ENCODE peak calls at places on chromosomes 12 and 14, in eight cellular contexts. J, Q, X, O, W, I, K and P are unnamed samples.

GRCh38 chr12:131482199-131482598 is 228.7 kb upstream of the SFSWAP start:
- DNase-seq in K (no peak), W (no peak), Q (no peak), I (no peak), O (no peak), X (no peak), J (no peak), P (no peak)

GRCh38 chr12:1744932-1745331 is 54.1 kb downstream of the ADIPOR2 start:
- DNase-seq in X (no peak), O (no peak), W (no peak), Q (no peak), K (peak), J (no peak), I (no peak), P (no peak)

GRCh38 chr12:132310181-132311040 is 19.0 kb downstream of the GALNT9 start:
- DNase-seq in K (no peak), W (no peak), I (no peak), O (no peak), J (no peak), Q (no peak), X (no peak), P (peak)

GRCh38 chr14:87491816-87492215 is 501.2 kb downstream of the GALC start:
- DNase-seq in W (no peak), O (no peak), X (no peak), J (no peak), I (no peak), Q (no peak), K (no peak), P (no peak)

GRCh38 chr14:52111583-52111982 is 42.7 kb upstream of the NID2 start:
- DNase-seq in I (peak), Q (no peak), J (no peak), O (peak), W (no peak), X (no peak), K (peak), P (no peak)

GRCh38 chr14:24051162-24051788 is 534 bp upstream of the CARMIL3 start:
- DNase-seq in X (peak), W (no peak), K (no peak), I (no peak), J (no peak), Q (no peak), O (no peak), P (peak)

GRCh38 chr14:67446371-67447032 is 34.5 kb upstream of the PLEK2 start:
- DNase-seq in J (no peak), W (no peak), K (peak), I (no peak), Q (no peak), X (peak), O (no peak), P (no peak)

GRCh38 chr12:546920-547845 is 87.4 kb downstream of the B4GALNT3 start:
- DNase-seq in J (peak), W (peak), O (peak), X (peak), I (peak), K (peak), Q (peak), P (no peak)

GRCh38 chr12:2112401-2112800 is 59.6 kb downstream of the CACNA1C start:
- DNase-seq in X (no peak), I (no peak), O (no peak), K (no peak), W (no peak), Q (no peak), J (no peak), P (no peak)

GRCh38 chr12:79344855-79345840 is 345.6 kb downstream of the PAWR start:
- DNase-seq in O (peak), Q (no peak), X (no peak), W (no peak), J (peak), I (peak), K (peak), P (no peak)

GRCh38 chr14:101975231-101975630 is 10.9 kb downstream of the DYNC1H1 start:
- DNase-seq in X (no peak), J (no peak), Q (no peak), O (no peak), W (no peak), K (no peak), I (no peak), P (no peak)

GRCh38 chr14:91372680-91373495 is 44.7 kb downstream of the CCDC88C start:
- DNase-seq in W (peak), Q (no peak), J (peak), X (no peak), K (peak), I (no peak), O (no peak), P (no peak)

GRCh38 chr12:119649202-119649808 is 18.6 kb upstream of the PRKAB1 start:
- DNase-seq in J (no peak), O (peak), X (no peak), K (peak), Q (no peak), W (no peak), I (peak), P (no peak)

GRCh38 chr12:119659289-119659897 is 8.5 kb upstream of the PRKAB1 start:
- DNase-seq in O (peak), Q (no peak), X (no peak), I (no peak), K (no peak), W (peak), J (peak), P (no peak)

GRCh38 chr12:97575792-97576191 is 113.2 kb downstream of the RMST start:
- DNase-seq in O (no peak), Q (no peak), X (no peak), J (no peak), I (no peak), W (no peak), K (no peak), P (no peak)

GRCh38 chr12:2354151-2354991 is 301.6 kb downstream of the CACNA1C start:
- DNase-seq in W (no peak), X (no peak), O (no peak), Q (no peak), I (no peak), K (no peak), J (no peak), P (no peak)

GRCh38 chr12:46908936-46909635 is 83.3 kb upstream of the SLC38A4 start:
- DNase-seq in O (no peak), Q (no peak), X (no peak), W (no peak), I (no peak), K (peak), J (no peak), P (no peak)

GRCh38 chr14:103530390-103530789 is 1.4 kb downstream of the TRMT61A start:
- DNase-seq in Q (no peak), K (no peak), O (no peak), I (no peak), X (no peak), W (no peak), J (no peak), P (no peak)

GRCh38 chr12:110809149-110809548 is 37.6 kb upstream of the CCDC63 start:
- DNase-seq in K (peak), W (no peak), O (no peak), I (no peak), J (no peak), X (no peak), Q (no peak), P (no peak)

GRCh38 chr12:25648460-25648859 is 95.4 kb upstream of the LMNTD1 start:
- DNase-seq in I (peak), J (no peak), O (peak), K (peak), Q (no peak), X (peak), W (no peak), P (no peak)

GRCh38 chr12:117228239-117228638 is 38.0 kb upstream of the FBXO21 start:
- DNase-seq in O (peak), X (no peak), K (peak), I (no peak), W (no peak), J (no peak), Q (no peak), P (no peak)

GRCh38 chr12:26239508-26240328 is 44.3 kb downstream of the SSPN start:
- DNase-seq in K (peak), W (no peak), Q (no peak), X (peak), O (no peak), I (peak), J (no peak), P (no peak)

GRCh38 chr14:94447986-94448808 is 4.4 kb downstream of the SERPINA11 start:
- DNase-seq in J (no peak), X (no peak), K (no peak), O (no peak), Q (no peak), I (no peak), W (no peak), P (no peak)

GRCh38 chr12:84355561-84355960 is 557.0 kb downstream of the SLC6A15 start:
- DNase-seq in Q (no peak), W (no peak), X (no peak), O (no peak), I (no peak), K (no peak), J (no peak), P (no peak)

GRCh38 chr14:75275598-75275997 is 3.0 kb upstream of the FOS start:
- DNase-seq in J (no peak), Q (no peak), X (no peak), I (no peak), O (no peak), K (no peak), W (no peak), P (no peak)

GRCh38 chr14:62807636-62808035 is 237.6 kb downstream of the KCNH5 start:
- DNase-seq in J (no peak), I (no peak), W (no peak), X (no peak), O (no peak), Q (no peak), K (no peak), P (no peak)

GRCh38 chr12:95547522-95548055 is 3.7 kb downstream of the USP44 start:
- DNase-seq in W (no peak), J (no peak), X (no peak), Q (no peak), K (no peak), O (no peak), I (no peak), P (no peak)

GRCh38 chr12:45336331-45336730 is 120.4 kb downstream of the ANO6 start:
- DNase-seq in X (no peak), W (no peak), O (no peak), K (peak), I (peak), J (no peak), Q (no peak), P (no peak)

GRCh38 chr12:93344876-93345275 is 32.8 kb upstream of the NUDT4 start:
- DNase-seq in Q (no peak), I (no peak), O (no peak), K (no peak), J (no peak), X (no peak), W (no peak), P (no peak)

GRCh38 chr12:124379938-124380754 is 85.3 kb downstream of the RFLNA start:
- DNase-seq in W (no peak), O (peak), J (no peak), X (no peak), K (peak), Q (no peak), I (peak), P (no peak)

GRCh38 chr14:104750658-104751057 is 2.3 kb upstream of the SIVA1 start:
- DNase-seq in W (no peak), Q (no peak), J (peak), X (no peak), K (no peak), O (no peak), I (no peak), P (no peak)

GRCh38 chr12:64450711-64451486 is 1.0 kb upstream of the TBK1 start:
- DNase-seq in J (no peak), O (no peak), X (no peak), K (peak), W (no peak), Q (no peak), I (peak), P (no peak)

GRCh38 chr14:96567289-96567899 is 65.2 kb downstream of the PAPOLA start:
- DNase-seq in I (peak), J (no peak), X (peak), W (no peak), K (peak), O (peak), Q (no peak), P (no peak)

GRCh38 chr12:68733661-68734071 is 12.3 kb upstream of the SLC35E3 start:
- DNase-seq in O (no peak), W (no peak), X (no peak), K (peak), J (no peak), Q (no peak), I (peak), P (no peak)

GRCh38 chr14:23095196-23096108 is at the start of gene C14orf119:
- DNase-seq in Q (peak), X (peak), I (peak), J (peak), O (peak), K (peak), W (peak), P (peak)

GRCh38 chr12:108115123-108115745 is 13.9 kb upstream of the WSCD2 start:
- DNase-seq in W (no peak), X (no peak), Q (no peak), O (no peak), K (no peak), I (no peak), J (no peak), P (no peak)